ENCODE peak calls at places on chromosomes 2 and 18, in six cellular contexts. One of them, this sample, is unnamed. For H3K27me3, the result is how much of the 10 kb centered on the place peaks cover.

GRCh38 chr2:170362313-170362795 is 184.4 kb downstream of the MYO3B start:
- DNase-seq in heart right ventricle: no peak
- DNase-seq in heart left ventricle: no peak
- DNase-seq in stomach: no peak
- DNase-seq in adrenal gland: no peak
- DNase-seq in GM23338: no peak
- DNase-seq in this sample: no peak

GRCh38 chr2:217714268-217714643 is 288.5 kb downstream of the TNS1 start:
- DNase-seq in heart right ventricle: peak
- DNase-seq in heart left ventricle: peak
- DNase-seq in stomach: no peak
- DNase-seq in adrenal gland: peak
- DNase-seq in GM23338: no peak
- DNase-seq in this sample: no peak

GRCh38 chr2:10909996-10910341 is 1.8 kb upstream of the KCNF1 start:
- DNase-seq in heart right ventricle: no peak
- DNase-seq in heart left ventricle: no peak
- DNase-seq in stomach: no peak
- DNase-seq in adrenal gland: no peak
- DNase-seq in GM23338: no peak
- DNase-seq in this sample: no peak

GRCh38 chr2:173414823-173415322 is 60.2 kb downstream of the CDCA7 start:
- DNase-seq in heart right ventricle: no peak
- DNase-seq in heart left ventricle: no peak
- DNase-seq in stomach: no peak
- DNase-seq in adrenal gland: peak
- DNase-seq in GM23338: no peak
- DNase-seq in this sample: no peak

GRCh38 chr18:45957100-45957499 is 10.0 kb downstream of the EPG5 start:
- DNase-seq in heart right ventricle: no peak
- DNase-seq in heart left ventricle: no peak
- DNase-seq in stomach: no peak
- DNase-seq in adrenal gland: no peak
- DNase-seq in GM23338: no peak
- DNase-seq in this sample: no peak

GRCh38 chr2:46470114-46470628 is 9.2 kb upstream of the TMEM247 start:
- DNase-seq in heart right ventricle: no peak
- DNase-seq in heart left ventricle: no peak
- DNase-seq in stomach: no peak
- DNase-seq in adrenal gland: no peak
- DNase-seq in GM23338: no peak
- DNase-seq in this sample: no peak

GRCh38 chr2:217430916-217431576 is 571.2 kb upstream of the TNP1 start:
- DNase-seq in heart right ventricle: no peak
- DNase-seq in heart left ventricle: no peak
- DNase-seq in stomach: no peak
- DNase-seq in adrenal gland: no peak
- DNase-seq in GM23338: no peak
- DNase-seq in this sample: no peak

GRCh38 chr2:127107622-127107999 is 657 bp upstream of the BIN1 start:
- DNase-seq in heart right ventricle: no peak
- DNase-seq in heart left ventricle: no peak
- DNase-seq in stomach: no peak
- DNase-seq in adrenal gland: no peak
- DNase-seq in GM23338: peak
- DNase-seq in this sample: no peak

GRCh38 chr2:31079665-31080064 is 58.6 kb downstream of the GALNT14 start:
- DNase-seq in heart right ventricle: no peak
- DNase-seq in heart left ventricle: no peak
- DNase-seq in stomach: no peak
- DNase-seq in adrenal gland: no peak
- DNase-seq in GM23338: peak
- DNase-seq in this sample: no peak

GRCh38 chr18:70709124-70709523 is 420.3 kb downstream of the SOCS6 start:
- DNase-seq in heart right ventricle: no peak
- DNase-seq in heart left ventricle: no peak
- DNase-seq in stomach: no peak
- DNase-seq in adrenal gland: no peak
- DNase-seq in GM23338: no peak
- DNase-seq in this sample: no peak

GRCh38 chr18:3799515-3799914 is 349.5 kb downstream of the TGIF1 start:
- DNase-seq in heart right ventricle: no peak
- DNase-seq in heart left ventricle: no peak
- DNase-seq in stomach: no peak
- DNase-seq in adrenal gland: no peak
- DNase-seq in GM23338: peak
- DNase-seq in this sample: no peak

GRCh38 chr18:6406910-6407470 is 7.7 kb downstream of the L3MBTL4 start:
- DNase-seq in heart right ventricle: no peak
- DNase-seq in heart left ventricle: no peak
- DNase-seq in stomach: no peak
- DNase-seq in adrenal gland: no peak
- DNase-seq in GM23338: no peak
- DNase-seq in this sample: no peak

GRCh38 chr18:23311346-23312103 is 141.6 kb upstream of the RIOK3 start:
- DNase-seq in heart right ventricle: peak
- DNase-seq in heart left ventricle: no peak
- DNase-seq in stomach: no peak
- DNase-seq in adrenal gland: peak
- DNase-seq in GM23338: no peak
- DNase-seq in this sample: no peak

GRCh38 chr18:67682516-67682915 is 166.0 kb upstream of the DSEL start:
- DNase-seq in heart right ventricle: no peak
- DNase-seq in heart left ventricle: no peak
- DNase-seq in stomach: no peak
- DNase-seq in adrenal gland: no peak
- DNase-seq in GM23338: no peak
- DNase-seq in this sample: no peak

GRCh38 chr2:166068981-166069380 is 58.8 kb downstream of the SCN1A start:
- DNase-seq in heart right ventricle: no peak
- DNase-seq in heart left ventricle: no peak
- DNase-seq in stomach: no peak
- DNase-seq in adrenal gland: no peak
- DNase-seq in GM23338: no peak
- DNase-seq in this sample: no peak

GRCh38 chr2:60811491-60812370 is 55.7 kb downstream of the PAPOLG start:
- DNase-seq in heart right ventricle: no peak
- DNase-seq in heart left ventricle: no peak
- DNase-seq in stomach: no peak
- DNase-seq in adrenal gland: no peak
- DNase-seq in GM23338: no peak
- DNase-seq in this sample: no peak

GRCh38 chr2:39858681-39859080 is 79.6 kb upstream of the THUMPD2 start:
- DNase-seq in heart right ventricle: no peak
- DNase-seq in heart left ventricle: no peak
- DNase-seq in stomach: no peak
- DNase-seq in adrenal gland: no peak
- DNase-seq in GM23338: no peak
- DNase-seq in this sample: no peak

GRCh38 chr18:40902436-40902835 is 1052.6 kb upstream of the PIK3C3 start:
- DNase-seq in heart right ventricle: no peak
- DNase-seq in heart left ventricle: no peak
- DNase-seq in stomach: no peak
- DNase-seq in adrenal gland: no peak
- DNase-seq in GM23338: no peak
- DNase-seq in this sample: no peak

GRCh38 chr2:201859886-201860285 is 53.5 kb downstream of the CDK15 start:
- DNase-seq in heart right ventricle: no peak
- DNase-seq in heart left ventricle: no peak
- DNase-seq in stomach: no peak
- DNase-seq in adrenal gland: no peak
- DNase-seq in GM23338: no peak
- DNase-seq in this sample: no peak

GRCh38 chr2:48137829-48138228 is 231.5 kb upstream of the FBXO11 start:
- DNase-seq in heart right ventricle: no peak
- DNase-seq in heart left ventricle: no peak
- DNase-seq in stomach: no peak
- DNase-seq in adrenal gland: no peak
- DNase-seq in GM23338: no peak
- DNase-seq in this sample: no peak

GRCh38 chr2:147433822-147434221 is 411.0 kb upstream of the ACVR2A start:
- DNase-seq in heart right ventricle: no peak
- DNase-seq in heart left ventricle: no peak
- DNase-seq in stomach: peak
- DNase-seq in adrenal gland: no peak
- DNase-seq in GM23338: no peak
- DNase-seq in this sample: no peak

GRCh38 chr2:209331291-209331844 is 92.5 kb upstream of the MAP2 start:
- DNase-seq in heart right ventricle: no peak
- DNase-seq in heart left ventricle: no peak
- DNase-seq in stomach: no peak
- DNase-seq in adrenal gland: no peak
- DNase-seq in GM23338: peak
- DNase-seq in this sample: no peak

GRCh38 chr18:22683196-22683676 is 249.9 kb upstream of the RBBP8 start:
- DNase-seq in heart right ventricle: peak
- DNase-seq in heart left ventricle: no peak
- DNase-seq in stomach: peak
- DNase-seq in adrenal gland: peak
- DNase-seq in GM23338: no peak
- DNase-seq in this sample: no peak

GRCh38 chr2:9010866-9011265 is 7.4 kb upstream of the MBOAT2 start:
- DNase-seq in heart right ventricle: no peak
- DNase-seq in heart left ventricle: no peak
- DNase-seq in stomach: no peak
- DNase-seq in adrenal gland: no peak
- DNase-seq in GM23338: no peak
- DNase-seq in this sample: no peak

GRCh38 chr2:64751286-64752260 is 97.9 kb upstream of the SERTAD2 start:
- DNase-seq in heart right ventricle: no peak
- DNase-seq in heart left ventricle: no peak
- DNase-seq in stomach: peak
- DNase-seq in adrenal gland: peak
- DNase-seq in GM23338: peak
- DNase-seq in this sample: no peak

GRCh38 chr2:148599112-148599991 is 45.2 kb upstream of the EPC2 start:
- DNase-seq in heart right ventricle: no peak
- DNase-seq in heart left ventricle: no peak
- DNase-seq in stomach: no peak
- DNase-seq in adrenal gland: no peak
- DNase-seq in GM23338: no peak
- DNase-seq in this sample: no peak

GRCh38 chr2:148594216-148594615 is 50.3 kb upstream of the EPC2 start:
- DNase-seq in heart right ventricle: no peak
- DNase-seq in heart left ventricle: no peak
- DNase-seq in stomach: no peak
- DNase-seq in adrenal gland: no peak
- DNase-seq in GM23338: no peak
- DNase-seq in this sample: no peak

GRCh38 chr2:148592812-148593211 is 51.7 kb upstream of the EPC2 start:
- DNase-seq in heart right ventricle: no peak
- DNase-seq in heart left ventricle: no peak
- DNase-seq in stomach: no peak
- DNase-seq in adrenal gland: no peak
- DNase-seq in GM23338: no peak
- DNase-seq in this sample: no peak

GRCh38 chr2:148590613-148591012 is 53.9 kb upstream of the EPC2 start:
- DNase-seq in heart right ventricle: no peak
- DNase-seq in heart left ventricle: no peak
- DNase-seq in stomach: no peak
- DNase-seq in adrenal gland: no peak
- DNase-seq in GM23338: no peak
- DNase-seq in this sample: no peak

GRCh38 chr2:148596033-148596432 is 48.5 kb upstream of the EPC2 start:
- DNase-seq in heart right ventricle: no peak
- DNase-seq in heart left ventricle: no peak
- DNase-seq in stomach: no peak
- DNase-seq in adrenal gland: no peak
- DNase-seq in GM23338: no peak
- DNase-seq in this sample: no peak
- H3K27me3 ChIP-seq in heart right ventricle: under half
- H3K27me3 ChIP-seq in heart left ventricle: under half
- H3K27me3 ChIP-seq in stomach: under half
- H3K27me3 ChIP-seq in adrenal gland: under half
- H3K27me3 ChIP-seq in GM23338: under half
- H3K27me3 ChIP-seq in this sample: under half

GRCh38 chr2:234469972-234470371 is 26.9 kb downstream of the ARL4C start:
- DNase-seq in heart right ventricle: no peak
- DNase-seq in heart left ventricle: no peak
- DNase-seq in stomach: no peak
- DNase-seq in adrenal gland: no peak
- DNase-seq in GM23338: no peak
- DNase-seq in this sample: no peak
- H3K27ac ChIP-seq in heart right ventricle: no peak
- H3K27ac ChIP-seq in heart left ventricle: no peak
- H3K27ac ChIP-seq in stomach: no peak
- H3K27ac ChIP-seq in adrenal gland: no peak
- H3K27ac ChIP-seq in GM23338: no peak
- H3K27ac ChIP-seq in this sample: no peak

DNA sequence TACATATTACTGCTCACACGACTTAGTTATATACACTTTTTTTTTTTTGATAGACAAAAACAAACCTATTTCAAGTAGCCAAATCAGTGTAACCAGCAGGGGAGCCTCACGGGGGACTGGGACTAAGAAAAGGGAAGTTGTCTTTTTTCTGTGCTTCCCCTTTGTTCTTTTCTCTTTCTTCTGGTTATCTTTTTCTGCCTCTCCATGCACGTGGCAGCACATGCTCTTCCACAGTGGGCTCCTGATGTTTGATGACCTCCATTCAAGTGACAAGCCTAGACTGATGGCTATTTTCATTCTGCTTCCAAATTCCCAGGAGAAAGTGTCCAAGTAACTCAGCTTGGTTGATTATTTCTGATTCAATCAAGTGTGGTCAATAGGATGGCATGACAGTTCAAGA is 98.2 kb upstream of the STK39 start:
- DNase-seq in heart right ventricle: no peak
- DNase-seq in heart left ventricle: no peak
- DNase-seq in stomach: no peak
- DNase-seq in adrenal gland: no peak
- DNase-seq in GM23338: no peak
- DNase-seq in this sample: no peak
- H3K27me3 ChIP-seq in heart right ventricle: under half
- H3K27me3 ChIP-seq in heart left ventricle: under half
- H3K27me3 ChIP-seq in stomach: under half
- H3K27me3 ChIP-seq in adrenal gland: under half
- H3K27me3 ChIP-seq in GM23338: under half
- H3K27me3 ChIP-seq in this sample: under half

DNA sequence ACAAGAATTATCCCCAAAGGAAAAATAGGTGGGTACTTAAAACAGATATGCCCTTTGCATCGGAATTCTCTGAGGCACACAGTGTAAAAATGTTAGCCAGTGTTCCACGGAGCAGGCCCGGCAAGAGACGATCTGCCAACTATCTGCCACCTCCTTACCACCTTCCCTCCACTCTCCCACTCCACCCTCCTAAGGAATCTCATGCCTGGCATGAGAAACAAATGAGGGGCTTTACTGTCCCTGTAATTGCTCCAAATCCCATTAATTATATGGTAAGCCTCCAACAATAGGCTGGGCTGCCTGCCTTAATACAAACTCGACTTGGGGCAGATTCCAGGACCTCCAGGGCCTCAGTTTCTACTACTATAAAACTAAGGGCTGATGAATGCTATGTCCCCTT is 102.3 kb downstream of the ZBTB7C start:
- DNase-seq in heart right ventricle: no peak
- DNase-seq in heart left ventricle: no peak
- DNase-seq in stomach: peak
- DNase-seq in adrenal gland: no peak
- DNase-seq in GM23338: no peak
- DNase-seq in this sample: no peak
- H3K27ac ChIP-seq in heart right ventricle: no peak
- H3K27ac ChIP-seq in heart left ventricle: no peak
- H3K27ac ChIP-seq in stomach: no peak
- H3K27ac ChIP-seq in adrenal gland: no peak
- H3K27ac ChIP-seq in GM23338: no peak
- H3K27ac ChIP-seq in this sample: no peak

This sample was measured in CD4-positive, alpha-beta T cell.